ENCODE peak calls at places on chromosome 22, in five cellular contexts. One of them, this sample, is unnamed.

GRCh38 chr22:47612136-47612910 is 849.9 kb downstream of the TBC1D22A start:
- DNase-seq in lower leg skin: no peak
- DNase-seq in activated CD4-positive, CD25-positive, alpha-beta regulatory T cell treated with anti-CD3 and anti-CD28 coated beads, Interleukin-2, amount 50 U/mL, for 72 hours: no peak
- DNase-seq in HCT116: no peak
- DNase-seq in fibroblast of pulmonary artery: no peak
- DNase-seq in this sample: no peak

GRCh38 chr22:28925916-28926315 is 42.5 kb downstream of the ZNRF3 start:
- DNase-seq in HCT116: no peak
- DNase-seq in fibroblast of pulmonary artery: no peak
- DNase-seq in activated CD4-positive, CD25-positive, alpha-beta regulatory T cell treated with anti-CD3 and anti-CD28 coated beads, Interleukin-2, amount 50 U/mL, for 72 hours: no peak
- DNase-seq in lower leg skin: no peak
- DNase-seq in this sample: no peak

GRCh38 chr22:42635531-42635930 is 4.9 kb downstream of the ATP5MGL start:
- DNase-seq in fibroblast of pulmonary artery: peak
- DNase-seq in activated CD4-positive, CD25-positive, alpha-beta regulatory T cell treated with anti-CD3 and anti-CD28 coated beads, Interleukin-2, amount 50 U/mL, for 72 hours: no peak
- DNase-seq in lower leg skin: peak
- DNase-seq in HCT116: peak
- DNase-seq in this sample: no peak

GRCh38 chr22:34914871-34915270 is 151.1 kb upstream of the ISX start:
- DNase-seq in HCT116: no peak
- DNase-seq in lower leg skin: no peak
- DNase-seq in activated CD4-positive, CD25-positive, alpha-beta regulatory T cell treated with anti-CD3 and anti-CD28 coated beads, Interleukin-2, amount 50 U/mL, for 72 hours: no peak
- DNase-seq in fibroblast of pulmonary artery: no peak
- DNase-seq in this sample: no peak

GRCh38 chr22:39727541-39727940 is 157.0 kb downstream of the CACNA1I start:
- DNase-seq in fibroblast of pulmonary artery: no peak
- DNase-seq in activated CD4-positive, CD25-positive, alpha-beta regulatory T cell treated with anti-CD3 and anti-CD28 coated beads, Interleukin-2, amount 50 U/mL, for 72 hours: no peak
- DNase-seq in lower leg skin: no peak
- DNase-seq in HCT116: no peak
- DNase-seq in this sample: no peak

GRCh38 chr22:24827305-24827704 is 21.3 kb downstream of the SGSM1 start:
- DNase-seq in lower leg skin: no peak
- DNase-seq in fibroblast of pulmonary artery: no peak
- DNase-seq in HCT116: no peak
- DNase-seq in activated CD4-positive, CD25-positive, alpha-beta regulatory T cell treated with anti-CD3 and anti-CD28 coated beads, Interleukin-2, amount 50 U/mL, for 72 hours: no peak
- DNase-seq in this sample: no peak

GRCh38 chr22:31927562-31927961 is 16.8 kb upstream of the YWHAH start:
- DNase-seq in fibroblast of pulmonary artery: no peak
- DNase-seq in lower leg skin: no peak
- DNase-seq in activated CD4-positive, CD25-positive, alpha-beta regulatory T cell treated with anti-CD3 and anti-CD28 coated beads, Interleukin-2, amount 50 U/mL, for 72 hours: no peak
- DNase-seq in HCT116: no peak
- DNase-seq in this sample: no peak

GRCh38 chr22:44361391-44362126 is 48.8 kb upstream of the SHISAL1 start:
- DNase-seq in HCT116: no peak
- DNase-seq in fibroblast of pulmonary artery: no peak
- DNase-seq in lower leg skin: no peak
- DNase-seq in activated CD4-positive, CD25-positive, alpha-beta regulatory T cell treated with anti-CD3 and anti-CD28 coated beads, Interleukin-2, amount 50 U/mL, for 72 hours: no peak
- DNase-seq in this sample: no peak

GRCh38 chr22:19059481-19060278 is 62.5 kb downstream of the DGCR2 start:
- DNase-seq in activated CD4-positive, CD25-positive, alpha-beta regulatory T cell treated with anti-CD3 and anti-CD28 coated beads, Interleukin-2, amount 50 U/mL, for 72 hours: no peak
- DNase-seq in lower leg skin: no peak
- DNase-seq in HCT116: no peak
- DNase-seq in fibroblast of pulmonary artery: no peak
- DNase-seq in this sample: peak

GRCh38 chr22:28222976-28223375 is 303.9 kb upstream of the PITPNB start:
- DNase-seq in HCT116: no peak
- DNase-seq in fibroblast of pulmonary artery: no peak
- DNase-seq in activated CD4-positive, CD25-positive, alpha-beta regulatory T cell treated with anti-CD3 and anti-CD28 coated beads, Interleukin-2, amount 50 U/mL, for 72 hours: no peak
- DNase-seq in lower leg skin: no peak
- DNase-seq in this sample: no peak

GRCh38 chr22:30781271-30781875 is 86.7 kb downstream of the OSBP2 start:
- DNase-seq in fibroblast of pulmonary artery: no peak
- DNase-seq in lower leg skin: no peak
- DNase-seq in activated CD4-positive, CD25-positive, alpha-beta regulatory T cell treated with anti-CD3 and anti-CD28 coated beads, Interleukin-2, amount 50 U/mL, for 72 hours: no peak
- DNase-seq in HCT116: no peak
- DNase-seq in this sample: no peak

GRCh38 chr22:20407829-20408228 is 13.9 kb downstream of the ZNF74 start:
- DNase-seq in HCT116: no peak
- DNase-seq in lower leg skin: no peak
- DNase-seq in fibroblast of pulmonary artery: no peak
- DNase-seq in activated CD4-positive, CD25-positive, alpha-beta regulatory T cell treated with anti-CD3 and anti-CD28 coated beads, Interleukin-2, amount 50 U/mL, for 72 hours: no peak
- DNase-seq in this sample: no peak

GRCh38 chr22:50112151-50113118 is 22.6 kb downstream of the MOV10L1 start:
- DNase-seq in HCT116: no peak
- DNase-seq in fibroblast of pulmonary artery: peak
- DNase-seq in lower leg skin: no peak
- DNase-seq in activated CD4-positive, CD25-positive, alpha-beta regulatory T cell treated with anti-CD3 and anti-CD28 coated beads, Interleukin-2, amount 50 U/mL, for 72 hours: no peak
- DNase-seq in this sample: no peak

GRCh38 chr22:48423481-48423901 is 1404.2 kb downstream of the BRD1 start:
- DNase-seq in lower leg skin: no peak
- DNase-seq in fibroblast of pulmonary artery: no peak
- DNase-seq in activated CD4-positive, CD25-positive, alpha-beta regulatory T cell treated with anti-CD3 and anti-CD28 coated beads, Interleukin-2, amount 50 U/mL, for 72 hours: no peak
- DNase-seq in HCT116: no peak
- DNase-seq in this sample: no peak

GRCh38 chr22:19871845-19872778 is 17.4 kb upstream of the GNB1L start:
- DNase-seq in fibroblast of pulmonary artery: no peak
- DNase-seq in HCT116: no peak
- DNase-seq in activated CD4-positive, CD25-positive, alpha-beta regulatory T cell treated with anti-CD3 and anti-CD28 coated beads, Interleukin-2, amount 50 U/mL, for 72 hours: peak
- DNase-seq in lower leg skin: no peak
- DNase-seq in this sample: peak

GRCh38 chr22:41551882-41552582 is 7.8 kb upstream of the POLR3H start:
- DNase-seq in activated CD4-positive, CD25-positive, alpha-beta regulatory T cell treated with anti-CD3 and anti-CD28 coated beads, Interleukin-2, amount 50 U/mL, for 72 hours: no peak
- DNase-seq in HCT116: no peak
- DNase-seq in fibroblast of pulmonary artery: no peak
- DNase-seq in lower leg skin: no peak
- DNase-seq in this sample: no peak

GRCh38 chr22:28441720-28442263 is 237.8 kb downstream of the TTC28 start:
- DNase-seq in lower leg skin: no peak
- DNase-seq in activated CD4-positive, CD25-positive, alpha-beta regulatory T cell treated with anti-CD3 and anti-CD28 coated beads, Interleukin-2, amount 50 U/mL, for 72 hours: no peak
- DNase-seq in HCT116: no peak
- DNase-seq in fibroblast of pulmonary artery: no peak
- DNase-seq in this sample: no peak

GRCh38 chr22:40409613-40410113 is 39.3 kb downstream of the SGSM3 start:
- DNase-seq in fibroblast of pulmonary artery: no peak
- DNase-seq in activated CD4-positive, CD25-positive, alpha-beta regulatory T cell treated with anti-CD3 and anti-CD28 coated beads, Interleukin-2, amount 50 U/mL, for 72 hours: peak
- DNase-seq in lower leg skin: no peak
- DNase-seq in HCT116: no peak
- DNase-seq in this sample: peak

GRCh38 chr22:39055658-39056057 is 15.0 kb downstream of the APOBEC3F start:
- DNase-seq in HCT116: no peak
- DNase-seq in activated CD4-positive, CD25-positive, alpha-beta regulatory T cell treated with anti-CD3 and anti-CD28 coated beads, Interleukin-2, amount 50 U/mL, for 72 hours: no peak
- DNase-seq in fibroblast of pulmonary artery: no peak
- DNase-seq in lower leg skin: no peak
- DNase-seq in this sample: no peak

GRCh38 chr22:45612451-45612901 is 59.2 kb upstream of the ATXN10 start:
- DNase-seq in fibroblast of pulmonary artery: peak
- DNase-seq in lower leg skin: peak
- DNase-seq in activated CD4-positive, CD25-positive, alpha-beta regulatory T cell treated with anti-CD3 and anti-CD28 coated beads, Interleukin-2, amount 50 U/mL, for 72 hours: no peak
- DNase-seq in HCT116: no peak
- DNase-seq in this sample: peak